ENCODE peak calls at places on chromosome 22, in nine cellular contexts. One of them, this sample, is unnamed.
A peak's percentile ranks its signal among the peaks of the same experiment; 100 is the strongest.

GRCh38 chr22:38427940-38428339 is 27.1 kb downstream of the KCNJ4 start:
- DNase-seq in lower leg skin: no peak
- DNase-seq in transverse colon: no peak
- DNase-seq in A549: no peak
- DNase-seq in tibial nerve: no peak
- DNase-seq in H1: no peak
- DNase-seq in ovary: no peak
- DNase-seq in HCT116: no peak
- DNase-seq in spleen: no peak
- DNase-seq in this sample: no peak

GRCh38 chr22:37567991-37568390 is 7.7 kb downstream of the CDC42EP1 start:
- DNase-seq in lower leg skin: no peak
- DNase-seq in tibial nerve: no peak
- DNase-seq in ovary: no peak
- DNase-seq in spleen: no peak
- DNase-seq in A549: no peak
- DNase-seq in HCT116: no peak
- DNase-seq in H1: no peak
- DNase-seq in transverse colon: no peak
- DNase-seq in this sample: no peak

GRCh38 chr22:33083212-33083611 is 25.0 kb upstream of the SYN3 start:
- DNase-seq in A549: no peak
- DNase-seq in transverse colon: no peak
- DNase-seq in ovary: no peak
- DNase-seq in spleen: no peak
- DNase-seq in tibial nerve: no peak
- DNase-seq in HCT116: no peak
- DNase-seq in H1: no peak
- DNase-seq in lower leg skin: no peak
- DNase-seq in this sample: no peak

GRCh38 chr22:42990131-42990838 is 24.7 kb downstream of the PACSIN2 start:
- DNase-seq in transverse colon: peak; percentile 36
- DNase-seq in ovary: no peak
- DNase-seq in H1: no peak
- DNase-seq in A549: peak; percentile 86
- DNase-seq in tibial nerve: no peak
- DNase-seq in lower leg skin: no peak
- DNase-seq in spleen: no peak
- DNase-seq in HCT116: no peak
- DNase-seq in this sample: no peak

GRCh38 chr22:31089101-31090100 is 8.3 kb downstream of the SMTN start:
- DNase-seq in HCT116: no peak
- DNase-seq in H1: peak; percentile 67
- DNase-seq in spleen: peak; percentile 87
- DNase-seq in tibial nerve: no peak
- DNase-seq in ovary: peak; percentile 60
- DNase-seq in transverse colon: peak; percentile 71
- DNase-seq in A549: peak; percentile 31
- DNase-seq in lower leg skin: no peak
- DNase-seq in this sample: no peak

GRCh38 chr22:38126928-38127668 is 16.6 kb upstream of the BAIAP2L2 start:
- DNase-seq in ovary: no peak
- DNase-seq in spleen: no peak
- DNase-seq in A549: no peak
- DNase-seq in lower leg skin: no peak
- DNase-seq in HCT116: no peak
- DNase-seq in tibial nerve: no peak
- DNase-seq in H1: no peak
- DNase-seq in transverse colon: no peak
- DNase-seq in this sample: peak; percentile 33

GRCh38 chr22:27231266-27231665 is 570.3 kb downstream of the MN1 start:
- DNase-seq in lower leg skin: no peak
- DNase-seq in spleen: no peak
- DNase-seq in H1: no peak
- DNase-seq in HCT116: no peak
- DNase-seq in transverse colon: no peak
- DNase-seq in A549: no peak
- DNase-seq in tibial nerve: no peak
- DNase-seq in ovary: no peak
- DNase-seq in this sample: no peak

GRCh38 chr22:24427500-24428164 is at the start of gene ADORA2A:
- DNase-seq in H1: no peak
- DNase-seq in HCT116: no peak
- DNase-seq in lower leg skin: no peak
- DNase-seq in ovary: no peak
- DNase-seq in transverse colon: peak; percentile 84
- DNase-seq in tibial nerve: no peak
- DNase-seq in spleen: peak; percentile 99
- DNase-seq in A549: no peak
- DNase-seq in this sample: peak; percentile 30

GRCh38 chr22:18032455-18033101 is 8.2 kb upstream of the MICAL3 start:
- DNase-seq in spleen: no peak
- DNase-seq in tibial nerve: no peak
- DNase-seq in lower leg skin: no peak
- DNase-seq in A549: peak; percentile 48
- DNase-seq in H1: no peak
- DNase-seq in HCT116: peak; percentile 60
- DNase-seq in transverse colon: no peak
- DNase-seq in ovary: no peak
- DNase-seq in this sample: no peak

GRCh38 chr22:30648825-30649224 is 13.2 kb downstream of the SLC35E4 start:
- DNase-seq in ovary: no peak
- DNase-seq in H1: no peak
- DNase-seq in transverse colon: no peak
- DNase-seq in tibial nerve: no peak
- DNase-seq in spleen: no peak
- DNase-seq in A549: no peak
- DNase-seq in lower leg skin: no peak
- DNase-seq in HCT116: no peak
- DNase-seq in this sample: no peak

GRCh38 chr22:48539261-48539660 is 1288.4 kb downstream of the BRD1 start:
- DNase-seq in H1: no peak
- DNase-seq in A549: no peak
- DNase-seq in ovary: no peak
- DNase-seq in transverse colon: no peak
- DNase-seq in spleen: no peak
- DNase-seq in lower leg skin: no peak
- DNase-seq in tibial nerve: no peak
- DNase-seq in HCT116: no peak
- DNase-seq in this sample: no peak

DNA sequence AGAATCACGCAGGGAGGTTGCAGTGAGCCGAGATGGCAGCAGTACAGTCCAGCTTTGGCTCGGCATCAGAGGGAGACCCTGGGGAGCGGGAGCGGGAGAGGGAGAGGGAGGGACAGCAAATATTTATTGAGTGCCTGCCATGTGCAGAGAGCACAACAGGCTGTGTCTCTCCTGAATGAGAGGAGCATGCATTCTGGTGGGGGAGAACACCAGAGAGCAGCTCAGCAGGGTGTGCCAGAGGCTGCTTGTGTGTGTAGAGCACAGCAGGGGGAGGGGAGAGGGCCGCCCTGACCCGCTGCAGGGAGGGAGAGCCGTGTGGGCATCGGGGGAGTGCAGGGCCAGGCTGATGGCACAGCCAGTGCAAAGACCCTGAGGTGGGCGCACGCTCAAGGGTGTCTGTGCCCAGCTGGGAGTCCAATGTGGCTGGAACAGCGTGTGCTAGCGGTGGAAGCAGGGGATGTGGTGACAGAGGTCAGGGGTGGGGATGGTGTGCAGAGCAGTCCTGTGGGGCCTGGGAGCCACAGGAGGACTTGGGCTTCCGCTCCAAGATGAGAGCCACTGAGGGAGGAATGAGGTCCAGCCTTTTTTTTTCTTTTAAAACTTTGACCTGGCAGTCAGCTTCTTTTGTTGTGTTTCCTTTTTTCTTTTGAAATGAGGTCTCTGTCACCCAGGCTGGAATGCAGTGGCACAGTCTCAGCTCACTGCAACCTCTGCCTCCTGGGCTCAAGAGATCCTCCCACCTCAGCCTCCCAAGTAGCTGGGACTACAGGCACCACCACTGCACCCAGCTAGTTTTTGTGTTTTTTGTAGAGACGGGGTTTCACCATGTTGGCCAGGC is 12.0 kb downstream of the PPIL2 start:
- DNase-seq in spleen: no peak
- DNase-seq in A549: no peak
- DNase-seq in HCT116: no peak
- DNase-seq in tibial nerve: no peak
- DNase-seq in transverse colon: no peak
- DNase-seq in lower leg skin: no peak
- DNase-seq in ovary: no peak
- DNase-seq in H1: no peak
- DNase-seq in this sample: no peak
- TF ChIP-seq POLR2A in spleen: no peak
- TF ChIP-seq POLR2A in A549: no peak
- TF ChIP-seq POLR2A in HCT116: no peak
- TF ChIP-seq POLR2A in tibial nerve: no peak
- TF ChIP-seq POLR2A in transverse colon: no peak
- TF ChIP-seq POLR2A in lower leg skin: no peak
- TF ChIP-seq POLR2A in ovary: no peak
- TF ChIP-seq POLR2A in H1: no peak
- TF ChIP-seq POLR2A in this sample: no peak

GRCh38 chr22:46076651-46077339 is 73.5 kb upstream of the PPARA start:
- DNase-seq in ovary: no peak
- DNase-seq in transverse colon: peak; percentile 28
- DNase-seq in A549: peak; percentile 76
- DNase-seq in spleen: peak; percentile 74
- DNase-seq in H1: no peak
- DNase-seq in tibial nerve: no peak
- DNase-seq in lower leg skin: peak; percentile 90
- DNase-seq in HCT116: no peak
- DNase-seq in this sample: peak; percentile 67

GRCh38 chr22:46079093-46079860 is 71.0 kb upstream of the PPARA start:
- DNase-seq in transverse colon: peak; percentile 7
- DNase-seq in HCT116: no peak
- DNase-seq in spleen: peak; percentile 61
- DNase-seq in lower leg skin: peak; percentile 86
- DNase-seq in A549: no peak
- DNase-seq in tibial nerve: no peak
- DNase-seq in H1: no peak
- DNase-seq in ovary: no peak
- DNase-seq in this sample: peak; percentile 46

GRCh38 chr22:46075764-46076531 is 74.4 kb upstream of the PPARA start:
- DNase-seq in lower leg skin: peak; percentile 84
- DNase-seq in ovary: no peak
- DNase-seq in tibial nerve: no peak
- DNase-seq in transverse colon: peak; percentile 8
- DNase-seq in H1: no peak
- DNase-seq in A549: no peak
- DNase-seq in HCT116: no peak
- DNase-seq in spleen: peak; percentile 66
- DNase-seq in this sample: peak; percentile 21

GRCh38 chr22:46078241-46079092 is 71.9 kb upstream of the PPARA start:
- DNase-seq in ovary: peak; percentile 80
- DNase-seq in H1: no peak
- DNase-seq in lower leg skin: peak; percentile 95
- DNase-seq in HCT116: no peak
- DNase-seq in spleen: peak; percentile 76
- DNase-seq in tibial nerve: no peak
- DNase-seq in transverse colon: peak; percentile 32
- DNase-seq in A549: peak; percentile 89
- DNase-seq in this sample: peak; percentile 74

DNA sequence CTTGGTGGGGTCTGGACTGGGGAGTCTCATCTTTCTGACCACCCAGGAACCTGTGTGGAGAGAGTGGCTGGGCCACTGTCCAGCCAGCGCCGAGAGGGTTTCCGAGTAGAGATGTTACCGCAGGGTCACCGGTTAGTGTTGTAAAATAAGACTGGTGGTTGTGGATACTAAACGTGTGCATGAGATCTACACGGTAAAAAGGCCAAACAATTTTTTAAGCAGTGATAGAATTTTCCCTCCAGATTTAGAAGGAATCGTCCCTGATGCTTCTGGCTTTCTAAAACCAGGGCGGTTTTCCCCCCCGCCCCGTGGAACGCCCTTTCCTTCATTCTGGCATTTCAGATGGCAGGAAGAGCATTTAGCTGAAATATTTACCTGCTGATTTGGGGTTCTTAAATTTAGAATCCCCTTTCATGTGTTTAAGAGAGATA is 72.6 kb upstream of the PPARA start:
- DNase-seq in A549: no peak
- DNase-seq in H1: no peak
- DNase-seq in spleen: peak; percentile 43
- DNase-seq in ovary: no peak
- DNase-seq in lower leg skin: peak; percentile 86
- DNase-seq in transverse colon: peak; percentile 8
- DNase-seq in tibial nerve: no peak
- DNase-seq in HCT116: no peak
- DNase-seq in this sample: peak; percentile 23
- TF ChIP-seq POLR2A in A549: no peak
- TF ChIP-seq POLR2A in H1: no peak
- TF ChIP-seq POLR2A in spleen: no peak
- TF ChIP-seq POLR2A in ovary: no peak
- TF ChIP-seq POLR2A in lower leg skin: no peak
- TF ChIP-seq POLR2A in transverse colon: no peak
- TF ChIP-seq POLR2A in tibial nerve: no peak
- TF ChIP-seq POLR2A in HCT116: no peak
- TF ChIP-seq POLR2A in this sample: no peak

DNA sequence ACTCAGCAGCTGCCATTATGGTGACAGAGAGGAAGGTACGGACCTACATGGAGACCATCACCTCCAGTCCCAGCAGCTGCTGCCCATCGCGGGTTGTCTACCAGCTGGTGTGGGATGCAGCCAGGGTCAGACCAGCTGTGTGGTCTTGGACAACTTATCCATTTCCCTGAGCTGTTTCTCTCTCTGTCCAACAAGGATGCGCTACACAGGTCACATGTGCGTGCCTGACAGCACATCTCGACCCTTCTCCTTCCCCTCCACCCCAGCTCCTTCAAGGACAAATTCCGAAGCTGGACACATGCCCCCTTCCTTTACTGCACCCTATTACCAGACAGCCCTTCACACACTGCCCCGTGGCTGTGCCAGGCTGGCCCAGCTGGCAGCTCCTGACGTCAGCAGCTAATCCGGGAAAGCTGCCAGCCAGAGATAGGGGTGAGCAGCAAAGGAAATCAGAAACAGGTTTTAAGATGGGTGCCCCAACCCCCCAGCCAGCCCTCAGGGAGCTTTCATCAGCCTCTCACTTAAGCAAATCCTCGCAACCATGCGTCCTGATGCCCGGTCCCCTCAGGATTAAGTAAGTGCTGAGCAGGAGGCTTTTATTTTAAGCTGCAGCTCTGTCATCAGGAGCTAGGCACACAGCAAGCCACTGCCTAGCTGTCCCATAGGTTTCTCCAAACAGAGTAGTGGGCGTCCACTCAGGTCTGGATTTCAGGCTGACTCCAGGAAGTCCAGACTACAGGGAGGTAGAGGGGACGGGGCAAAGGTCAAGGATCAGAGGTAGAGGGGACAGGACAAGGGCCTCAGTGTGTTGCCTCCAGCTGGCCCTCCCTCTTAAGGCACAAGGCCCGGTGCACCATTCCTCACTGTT is 20.3 kb downstream of the TEF start:
- DNase-seq in lower leg skin: no peak
- DNase-seq in tibial nerve: peak; percentile 44
- DNase-seq in HCT116: no peak
- DNase-seq in H1: no peak
- DNase-seq in spleen: no peak
- DNase-seq in ovary: peak; percentile 72
- DNase-seq in A549: peak; percentile 43
- DNase-seq in transverse colon: peak; percentile 87
- DNase-seq in this sample: peak; percentile 85
- TF ChIP-seq POLR2A in lower leg skin: no peak
- TF ChIP-seq POLR2A in tibial nerve: no peak
- TF ChIP-seq POLR2A in HCT116: no peak
- TF ChIP-seq POLR2A in H1: no peak
- TF ChIP-seq POLR2A in spleen: no peak
- TF ChIP-seq POLR2A in ovary: no peak
- TF ChIP-seq POLR2A in A549: no peak
- TF ChIP-seq POLR2A in transverse colon: no peak
- TF ChIP-seq POLR2A in this sample: no peak

GRCh38 chr22:39526736-39527171 is 5.8 kb downstream of the RPS19BP1 start:
- DNase-seq in ovary: no peak
- DNase-seq in A549: no peak
- DNase-seq in lower leg skin: no peak
- DNase-seq in HCT116: no peak
- DNase-seq in spleen: peak; percentile 85
- DNase-seq in transverse colon: no peak
- DNase-seq in tibial nerve: no peak
- DNase-seq in H1: no peak
- DNase-seq in this sample: no peak
- TF ChIP-seq POLR2A in ovary: no peak
- TF ChIP-seq POLR2A in A549: no peak
- TF ChIP-seq POLR2A in lower leg skin: no peak
- TF ChIP-seq POLR2A in HCT116: no peak
- TF ChIP-seq POLR2A in spleen: no peak
- TF ChIP-seq POLR2A in transverse colon: no peak
- TF ChIP-seq POLR2A in tibial nerve: no peak
- TF ChIP-seq POLR2A in H1: peak; percentile 54
- TF ChIP-seq POLR2A in this sample: no peak

This sample was measured in right lobe of liver.